ENCODE peak calls at places on chromosomes 4 and X, in four cellular contexts. R is GM23338; H is M059J; G is CD8-positive, alpha-beta T cell. Q is an unnamed sample.
A peak's percentile ranks its signal among the peaks of the same experiment; 100 is the strongest.

GRCh38 chr4:163603246-163603645 is 108.8 kb downstream of the TMA16 start:
- DNase-seq in R (no peak), H (peak; percentile 39), G (no peak), Q (no peak)

GRCh38 chrX:52933976-52934703 is 24.2 kb downstream of the FAM156A start:
- DNase-seq in R (no peak), H (no peak), G (no peak), Q (no peak)

GRCh38 chr4:2136736-2137135 is 77.6 kb downstream of the NAT8L start:
- DNase-seq in R (no peak), H (peak; percentile 40), G (no peak), Q (no peak)

GRCh38 chr4:101037938-101038413 is 309.4 kb downstream of the PPP3CA start:
- DNase-seq in R (no peak), H (peak; percentile 53), G (no peak), Q (no peak)

GRCh38 chrX:107742754-107743191 is 32.8 kb downstream of the TSC22D3 start:
- DNase-seq in R (no peak), H (no peak), G (no peak), Q (no peak)

GRCh38 chrX:21975242-21975641 is 34.7 kb downstream of the SMS start:
- DNase-seq in R (no peak), H (no peak), G (no peak), Q (no peak)

GRCh38 chr4:153022233-153022632 is 86.1 kb downstream of the FHDC1 start:
- DNase-seq in R (no peak), H (no peak), G (no peak), Q (no peak)

GRCh38 chr4:156390599-156391296 is 437.1 kb upstream of the CTSO start:
- DNase-seq in R (no peak), H (peak; percentile 48), G (no peak), Q (no peak)

GRCh38 chr4:61753739-61754138 is 553.6 kb downstream of the ADGRL3 start:
- DNase-seq in R (no peak), H (no peak), G (no peak), Q (no peak)

GRCh38 chr4:184007891-184008290 is 102.8 kb downstream of the STOX2 start:
- DNase-seq in R (no peak), H (peak; percentile 36), G (no peak), Q (no peak)

GRCh38 chr4:38162240-38162784 is 202.1 kb downstream of the PTTG2 start:
- DNase-seq in R (no peak), H (peak; percentile 100), G (no peak), Q (no peak)

GRCh38 chr4:89992744-89993143 is 98.1 kb downstream of the MMRN1 start:
- DNase-seq in R (no peak), H (no peak), G (no peak), Q (no peak)

GRCh38 chr4:75038376-75038775 is 105.5 kb downstream of the PARM1 start:
- DNase-seq in R (no peak), H (no peak), G (no peak), Q (no peak)

GRCh38 chr4:76822294-76822693 is 75.7 kb downstream of the SOWAHB start:
- DNase-seq in R (no peak), H (no peak), G (no peak), Q (no peak)

GRCh38 chr4:172104534-172104933 is 291.3 kb downstream of the GALNTL6 start:
- DNase-seq in R (no peak), H (peak; percentile 1), G (no peak), Q (no peak)

GRCh38 chrX:7047951-7048350 is 99.6 kb upstream of the STS start:
- DNase-seq in R (peak; percentile 23), H (no peak), G (no peak), Q (no peak)

GRCh38 chrX:118536687-118537461 is 41.3 kb downstream of the DOCK11 start:
- DNase-seq in R (peak; percentile 65), H (peak; percentile 40), G (peak; percentile 13), Q (no peak)

GRCh38 chrX:77017093-77017492 is 430.1 kb upstream of the FGF16 start:
- DNase-seq in R (no peak), H (no peak), G (no peak), Q (no peak)

GRCh38 chr4:140935259-140935658 is 179.1 kb upstream of the TBC1D9 start:
- DNase-seq in R (no peak), H (peak; percentile 70), G (no peak), Q (no peak)

GRCh38 chrX:103584606-103585005 is 709 bp upstream of the TCEAL4 start:
- DNase-seq in R (peak; percentile 23), H (peak; percentile 9), G (no peak), Q (no peak)

GRCh38 chr4:52059372-52059771 is 8.3 kb downstream of the SPATA18 start:
- DNase-seq in R (no peak), H (peak; percentile 60), G (no peak), Q (no peak)

GRCh38 chr4:1004071-1004418 is 7.4 kb upstream of the FGFRL1 start:
- DNase-seq in R (no peak), H (no peak), G (no peak), Q (no peak)

GRCh38 chr4:73741140-73741749 is 876 bp downstream of the CXCL8 start:
- DNase-seq in R (no peak), H (no peak), G (no peak), Q (no peak)

GRCh38 chr4:150032541-150032940 is 45.7 kb upstream of the DCLK2 start:
- DNase-seq in R (no peak), H (no peak), G (no peak), Q (no peak)

GRCh38 chr4:8101213-8101781 is 57.3 kb downstream of the ABLIM2 start:
- DNase-seq in R (no peak), H (no peak), G (no peak), Q (no peak)

GRCh38 chr4:40564004-40564403 is 65.7 kb downstream of the RBM47 start:
- DNase-seq in R (no peak), H (peak; percentile 93), G (no peak), Q (no peak)

GRCh38 chr4:54281060-54281781 is 52.1 kb downstream of the PDGFRA start:
- DNase-seq in R (peak; percentile 11), H (peak; percentile 91), G (no peak), Q (peak; percentile 95)

GRCh38 chrX:68894142-68894512 is 65.3 kb downstream of the EFNB1 start:
- DNase-seq in R (no peak), H (no peak), G (no peak), Q (no peak)

GRCh38 chr4:157048248-157048647 is 27.7 kb upstream of the GLRB start:
- DNase-seq in R (no peak), H (no peak), G (no peak), Q (peak; percentile 69)

GRCh38 chrX:109393859-109394258 is 88.0 kb downstream of the GUCY2F start:
- DNase-seq in R (peak; percentile 52), H (peak; percentile 3), G (no peak), Q (no peak)

GRCh38 chr4:173909294-173909693 is 374.2 kb downstream of the FBXO8 start:
- DNase-seq in R (no peak), H (no peak), G (no peak), Q (no peak)

GRCh38 chr4:75484195-75484594 is 30.0 kb downstream of the RCHY1 start:
- DNase-seq in R (no peak), H (no peak), G (no peak), Q (no peak)

GRCh38 chr4:109411964-109412363 is 21.7 kb upstream of the SEC24B start:
- DNase-seq in R (no peak), H (peak; percentile 14), G (no peak), Q (no peak)

GRCh38 chr4:98092833-98093439 is 50.3 kb downstream of the STPG2 start:
- DNase-seq in R (peak; percentile 40), H (peak; percentile 9), G (no peak), Q (no peak)

GRCh38 chr4:108068422-108068821 is 78.7 kb downstream of the HADH start:
- DNase-seq in R (no peak), H (no peak), G (no peak), Q (peak; percentile 31)

GRCh38 chr4:185395255-185395955 is at the start of gene LRP2BP:
- DNase-seq in R (no peak), H (peak; percentile 18), G (no peak), Q (no peak)

GRCh38 chr4:105623099-105623498 is 70.7 kb downstream of the ARHGEF38 start:
- DNase-seq in R (no peak), H (no peak), G (no peak), Q (no peak)